ENCODE peak calls at places on chromosome 15, in seven cellular contexts. A is IMR-90, U is breast epithelium, R is right lobe of liver, T is gastrocnemius medialis, H is tibial nerve, M is Peyer's patch. K is an unnamed sample.

GRCh38 chr15:63344737-63345390 is 36.8 kb downstream of the CA12 start:
- DNase-seq in T (no peak), H (no peak), R (no peak), U (no peak), M (no peak), A (peak; percentile 47), K (no peak)

GRCh38 chr15:55823699-55824098 is 80.7 kb upstream of the PRTG start:
- DNase-seq in H (no peak), U (no peak), M (no peak), A (peak; percentile 23), T (no peak), R (no peak), K (no peak)

GRCh38 chr15:26873846-26874245 is 7.0 kb downstream of the GABRA5 start:
- DNase-seq in M (no peak), A (peak; percentile 29), U (no peak), T (no peak), H (no peak), R (no peak), K (no peak)

GRCh38 chr15:81886586-81886985 is 159.2 kb downstream of the MEX3B start:
- DNase-seq in R (no peak), H (no peak), M (no peak), U (no peak), T (no peak), A (peak; percentile 59), K (no peak)

GRCh38 chr15:52111517-52112202 is 915 bp downstream of the BCL2L10 start:
- DNase-seq in M (no peak), A (no peak), H (no peak), T (no peak), U (no peak), R (no peak), K (no peak)

GRCh38 chr15:74306801-74307217 is 60.6 kb downstream of the CYP11A1 start:
- DNase-seq in T (no peak), H (no peak), A (no peak), U (no peak), M (no peak), R (no peak), K (no peak)

GRCh38 chr15:97708252-97708651 is 252.3 kb upstream of the ARRDC4 start:
- DNase-seq in A (no peak), T (no peak), U (no peak), R (no peak), H (no peak), M (no peak), K (no peak)

GRCh38 chr15:98071786-98072185 is 111.3 kb downstream of the ARRDC4 start:
- DNase-seq in A (no peak), U (no peak), R (no peak), T (no peak), M (no peak), H (no peak), K (no peak)

GRCh38 chr15:66611257-66612053 is 45.7 kb upstream of the LCTL start:
- DNase-seq in A (no peak), T (no peak), U (peak; percentile 53), H (no peak), M (no peak), R (peak; percentile 97), K (no peak)

GRCh38 chr15:83436513-83437158 is 10.5 kb upstream of the SH3GL3 start:
- DNase-seq in U (no peak), A (peak; percentile 52), R (no peak), M (no peak), T (no peak), H (no peak), K (no peak)

GRCh38 chr15:93321881-93322282 is 232.9 kb upstream of the RGMA start:
- DNase-seq in H (no peak), T (no peak), U (peak; percentile 68), A (no peak), M (no peak), R (no peak), K (no peak)

GRCh38 chr15:27418729-27419128 is 447.7 kb downstream of the GABRG3 start:
- DNase-seq in R (no peak), M (no peak), T (no peak), A (no peak), H (no peak), U (no peak), K (no peak)

GRCh38 chr15:49847937-49848823 is 227.3 kb downstream of the DTWD1 start:
- DNase-seq in T (no peak), U (no peak), A (peak; percentile 99), H (no peak), M (no peak), R (no peak), K (no peak)

GRCh38 chr15:23797747-23798157 is 110.6 kb upstream of the NDN start:
- DNase-seq in A (no peak), T (no peak), M (no peak), U (no peak), H (no peak), R (no peak), K (no peak)

GRCh38 chr15:94075349-94075748 is 156.0 kb upstream of the MCTP2 start:
- DNase-seq in U (peak; percentile 19), T (peak; percentile 80), M (peak; percentile 70), A (peak; percentile 4), R (no peak), H (peak; percentile 89), K (no peak)

GRCh38 chr15:73440571-73440970 is 2.4 kb upstream of the REC114 start:
- DNase-seq in R (no peak), H (no peak), T (no peak), M (no peak), A (no peak), U (no peak), K (no peak)

GRCh38 chr15:92930061-92930460 is 29.9 kb downstream of the CHD2 start:
- DNase-seq in R (no peak), T (no peak), U (no peak), H (no peak), A (peak; percentile 65), M (no peak), K (no peak)

GRCh38 chr15:75452968-75453702 is 1.6 kb upstream of the SIN3A start:
- DNase-seq in M (peak; percentile 72), H (peak; percentile 42), T (peak; percentile 88), U (peak; percentile 66), R (peak; percentile 67), A (no peak), K (peak; percentile 42)

GRCh38 chr15:99148851-99149276 is 44.0 kb downstream of the SYNM start:
- DNase-seq in U (no peak), M (no peak), H (no peak), A (no peak), R (peak; percentile 28), T (no peak), K (no peak)

GRCh38 chr15:56869573-56869972 is 48.9 kb upstream of the TCF12 start:
- DNase-seq in T (peak; percentile 35), M (peak; percentile 63), H (peak; percentile 70), R (peak; percentile 58), A (no peak), U (no peak), K (no peak)

GRCh38 chr15:60374628-60375081 is 23.1 kb downstream of the ANXA2 start:
- DNase-seq in U (peak; percentile 83), H (peak; percentile 57), M (peak; percentile 58), A (peak; percentile 99), T (peak; percentile 87), R (no peak), K (no peak)
- H3K27ac ChIP-seq in U (peak overlapping the region; percentile 93), H (peak overlapping the region; percentile 91), M (no peak overlapping the region), A (peak overlapping the region; percentile 55), T (peak overlapping the region; percentile 89), R (no peak overlapping the region), K (peak overlapping the region; percentile 84)

GRCh38 chr15:35309886-35310285 is 224.8 kb upstream of the NANOGP8 start:
- DNase-seq in M (no peak), R (no peak), T (no peak), U (no peak), A (peak; percentile 44), H (no peak), K (no peak)

GRCh38 chr15:35307676-35308075 is 222.6 kb upstream of the NANOGP8 start:
- DNase-seq in A (no peak), U (no peak), T (no peak), M (no peak), R (no peak), H (no peak), K (no peak)

GRCh38 chr15:35306361-35306981 is 221.4 kb upstream of the NANOGP8 start:
- DNase-seq in M (peak; percentile 58), U (no peak), A (peak; percentile 76), R (peak; percentile 73), T (no peak), H (no peak), K (no peak)

GRCh38 chr15:35307026-35307425 is 221.9 kb upstream of the NANOGP8 start:
- DNase-seq in T (no peak), M (no peak), H (no peak), R (no peak), A (no peak), U (no peak), K (no peak)

DNA sequence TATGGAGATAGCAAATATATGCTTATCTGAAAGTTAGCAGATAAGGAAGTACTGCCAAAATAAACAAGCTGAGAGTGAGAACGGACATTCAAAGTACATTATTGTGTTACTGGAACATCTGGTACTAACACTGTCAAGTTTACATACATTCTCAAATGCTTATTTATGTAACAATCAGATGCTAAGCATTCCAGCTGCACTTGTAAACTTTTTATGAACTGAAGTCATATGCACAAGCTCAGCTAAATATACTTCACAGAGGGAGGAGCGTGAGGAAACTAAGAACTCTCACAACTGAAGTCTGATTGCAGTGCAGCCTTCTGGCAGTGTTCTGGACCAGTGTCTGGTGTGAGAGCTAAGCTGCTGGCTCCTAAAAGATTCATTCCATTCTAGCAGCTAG is 223.7 kb upstream of the NANOGP8 start:
- DNase-seq in T (no peak), H (no peak), U (no peak), M (no peak), R (no peak), A (peak; percentile 98), K (no peak)
- TF ChIP-seq POLR2A in T (no peak), H (no peak), U (no peak), M (no peak), R (no peak), A (no peak), K (no peak)

DNA sequence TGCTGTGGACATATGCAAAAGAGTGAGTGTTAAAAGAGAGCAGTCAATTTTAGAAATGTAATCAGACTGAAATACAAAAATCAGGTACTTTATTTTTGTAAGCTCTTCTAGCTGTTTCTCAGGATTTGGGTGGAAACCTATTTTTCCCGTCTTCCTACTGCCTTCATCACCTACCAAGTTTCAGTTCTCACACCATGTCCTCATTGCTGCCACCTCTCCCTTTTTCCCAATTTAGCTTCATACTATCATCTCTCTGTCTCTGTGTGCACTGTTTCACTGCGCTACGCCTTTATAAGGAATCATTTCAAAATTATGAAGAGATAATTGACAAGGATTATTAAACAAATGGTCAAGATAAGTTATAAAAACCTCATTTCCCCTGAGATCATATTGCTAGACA is 7.7 kb downstream of the SRP14 start:
- DNase-seq in M (no peak), H (no peak), R (no peak), T (no peak), U (no peak), A (no peak), K (no peak)
- H3K27ac ChIP-seq in M (no peak overlapping the region), H (peak overlapping the region; percentile 56), R (no peak overlapping the region), T (peak overlapping the region; percentile 77), U (peak overlapping the region; percentile 36), A (no peak overlapping the region), K (peak overlapping the region; percentile 49)

DNA sequence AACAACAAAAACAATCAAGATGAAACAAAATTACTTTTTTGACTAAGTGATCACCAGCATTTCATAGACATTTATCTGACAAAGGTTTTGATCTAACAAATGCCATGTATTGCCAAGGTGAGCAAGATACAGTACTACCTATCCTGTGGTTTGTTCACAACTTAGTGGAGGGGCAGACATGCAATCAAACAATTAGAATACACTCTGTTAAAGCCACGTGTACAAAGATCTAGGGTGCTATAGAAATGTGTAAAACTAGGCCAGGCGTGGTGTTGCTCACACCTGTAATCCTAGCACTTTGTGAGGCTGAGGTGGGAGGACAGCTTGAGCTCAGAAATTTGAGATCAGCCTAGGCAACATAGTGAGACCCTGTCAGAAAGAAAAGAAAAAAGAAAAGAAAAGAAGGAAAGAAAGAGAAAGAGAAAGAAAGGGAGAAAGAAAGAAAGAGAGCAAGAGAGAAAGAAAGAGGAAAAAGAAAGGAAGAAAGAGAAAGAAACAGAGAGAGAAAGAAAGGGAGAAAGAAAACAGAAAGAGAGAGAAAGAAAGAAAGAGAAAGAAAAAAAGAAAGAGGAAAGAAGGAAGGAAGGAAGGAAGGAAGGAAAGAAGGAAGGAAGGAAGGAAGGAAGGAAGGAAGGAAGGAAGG is 1.4 kb upstream of the TRIM69 start:
- DNase-seq in U (no peak), T (no peak), A (no peak), R (no peak), M (no peak), H (no peak), K (no peak)
- TF ChIP-seq POLR2A in U (no peak), T (no peak), A (no peak), R (no peak), M (no peak), H (no peak), K (no peak)

K was measured in esophagus squamous epithelium.